ENCODE peak calls at places on chromosomes 16 and 17, in six cellular contexts. J is GM23338, M is keratinocyte, A is OCI-LY7, R is mammary epithelial cell, V is IMR-90. F is an unnamed sample. For H3K4me1, the result is how much of the 10 kb centered on the place peaks cover.

GRCh38 chr17:75152971-75153853 is 1.1 kb downstream of the JPT1 start:
- DNase-seq in J (peak), M (no peak), A (peak), R (peak), V (peak), F (no peak)

GRCh38 chr16:85419503-85420408 is 193.4 kb upstream of the GSE1 start:
- DNase-seq in J (no peak), M (no peak), A (no peak), R (no peak), V (no peak), F (no peak)

GRCh38 chr17:80348551-80349436 is 66.2 kb upstream of the ENDOV start:
- DNase-seq in J (no peak), M (no peak), A (no peak), R (no peak), V (peak), F (no peak)

GRCh38 chr16:17784073-17784472 is 313.3 kb upstream of the XYLT1 start:
- DNase-seq in J (peak), M (no peak), A (peak), R (peak), V (peak), F (peak)

GRCh38 chr17:43211480-43212402 is at the start of gene TMEM106A:
- DNase-seq in J (peak), M (peak), A (peak), R (peak), V (peak), F (peak)

GRCh38 chr17:65994114-65994513 is 197.8 kb downstream of the CEP112 start:
- DNase-seq in J (no peak), M (no peak), A (no peak), R (no peak), V (no peak), F (no peak)

GRCh38 chr17:16584273-16584995 is 15.4 kb upstream of the ZNF287 start:
- DNase-seq in J (peak), M (peak), A (peak), R (peak), V (peak), F (peak)

GRCh38 chr17:80498242-80498919 is 22.0 kb upstream of the NPTX1 start:
- DNase-seq in J (no peak), M (no peak), A (peak), R (no peak), V (peak), F (peak)

GRCh38 chr17:47687328-47687690 is 6.7 kb upstream of the TBKBP1 start:
- DNase-seq in J (no peak), M (no peak), A (no peak), R (no peak), V (no peak), F (no peak)

GRCh38 chr17:80836971-80837481 is 154.6 kb upstream of the CHMP6 start:
- DNase-seq in J (no peak), M (no peak), A (no peak), R (no peak), V (no peak), F (no peak)

GRCh38 chr16:27359051-27359450 is 42.9 kb upstream of the IL21R start:
- DNase-seq in J (no peak), M (no peak), A (no peak), R (no peak), V (no peak), F (no peak)

GRCh38 chr16:46844771-46845170 is 13.8 kb upstream of the C16orf87 start:
- DNase-seq in J (no peak), M (no peak), A (no peak), R (no peak), V (peak), F (no peak)

GRCh38 chr17:39018267-39019134 is 51.3 kb upstream of the FBXO47 start:
- DNase-seq in J (no peak), M (no peak), A (peak), R (no peak), V (no peak), F (no peak)

GRCh38 chr16:14350081-14350480 is 279.0 kb downstream of the MRTFB start:
- DNase-seq in J (no peak), M (no peak), A (peak), R (no peak), V (no peak), F (no peak)

GRCh38 chr17:45429338-45430005 is 3.2 kb downstream of the ARHGAP27 start:
- DNase-seq in J (peak), M (no peak), A (no peak), R (no peak), V (no peak), F (no peak)

GRCh38 chr16:13923703-13924298 is 3.8 kb downstream of the ERCC4 start:
- DNase-seq in J (peak), M (no peak), A (peak), R (peak), V (peak), F (peak)

GRCh38 chr17:33945641-33946546 is 309.2 kb upstream of the CCL2 start:
- DNase-seq in J (peak), M (no peak), A (no peak), R (no peak), V (no peak), F (no peak)

GRCh38 chr17:65573283-65573603 is 11.8 kb upstream of the AXIN2 start:
- DNase-seq in J (peak), M (no peak), A (no peak), R (no peak), V (no peak), F (no peak)

GRCh38 chr16:89472711-89473075 is 17.7 kb downstream of the ANKRD11 start:
- DNase-seq in J (no peak), M (no peak), A (no peak), R (no peak), V (no peak), F (no peak)

GRCh38 chr16:75105306-75106061 is 11.1 kb downstream of the LDHD start:
- DNase-seq in J (no peak), M (no peak), A (peak), R (no peak), V (peak), F (no peak)

GRCh38 chr16:65936096-65936495 is 430.4 kb upstream of the CDH5 start:
- DNase-seq in J (no peak), M (no peak), A (no peak), R (no peak), V (peak), F (no peak)

GRCh38 chr16:10984509-10984908 is 40.1 kb downstream of the CLEC16A start:
- DNase-seq in J (no peak), M (no peak), A (no peak), R (no peak), V (peak), F (no peak)

GRCh38 chr17:17877548-17878358 is 41.0 kb upstream of the SREBF1 start:
- DNase-seq in J (peak), M (no peak), A (no peak), R (no peak), V (peak), F (peak)

GRCh38 chr17:74194682-74195081 is 8.8 kb upstream of the RPL38 start:
- DNase-seq in J (no peak), M (no peak), A (no peak), R (no peak), V (no peak), F (no peak)

GRCh38 chr17:4498461-4499397 is at the start of gene SPNS2:
- DNase-seq in J (peak), M (no peak), A (peak), R (peak), V (peak), F (peak)

GRCh38 chr17:3213587-3213986 is 6.1 kb downstream of the OR1A1 start:
- DNase-seq in J (peak), M (no peak), A (no peak), R (no peak), V (no peak), F (no peak)

GRCh38 chr16:2150418-2151187 is 2.2 kb downstream of the RAB26 start:
- DNase-seq in J (peak), M (no peak), A (peak), R (peak), V (peak), F (no peak)

GRCh38 chr17:57946798-57947358 is 8.3 kb downstream of the CUEDC1 start:
- DNase-seq in J (no peak), M (no peak), A (peak), R (peak), V (peak), F (no peak)

DNA sequence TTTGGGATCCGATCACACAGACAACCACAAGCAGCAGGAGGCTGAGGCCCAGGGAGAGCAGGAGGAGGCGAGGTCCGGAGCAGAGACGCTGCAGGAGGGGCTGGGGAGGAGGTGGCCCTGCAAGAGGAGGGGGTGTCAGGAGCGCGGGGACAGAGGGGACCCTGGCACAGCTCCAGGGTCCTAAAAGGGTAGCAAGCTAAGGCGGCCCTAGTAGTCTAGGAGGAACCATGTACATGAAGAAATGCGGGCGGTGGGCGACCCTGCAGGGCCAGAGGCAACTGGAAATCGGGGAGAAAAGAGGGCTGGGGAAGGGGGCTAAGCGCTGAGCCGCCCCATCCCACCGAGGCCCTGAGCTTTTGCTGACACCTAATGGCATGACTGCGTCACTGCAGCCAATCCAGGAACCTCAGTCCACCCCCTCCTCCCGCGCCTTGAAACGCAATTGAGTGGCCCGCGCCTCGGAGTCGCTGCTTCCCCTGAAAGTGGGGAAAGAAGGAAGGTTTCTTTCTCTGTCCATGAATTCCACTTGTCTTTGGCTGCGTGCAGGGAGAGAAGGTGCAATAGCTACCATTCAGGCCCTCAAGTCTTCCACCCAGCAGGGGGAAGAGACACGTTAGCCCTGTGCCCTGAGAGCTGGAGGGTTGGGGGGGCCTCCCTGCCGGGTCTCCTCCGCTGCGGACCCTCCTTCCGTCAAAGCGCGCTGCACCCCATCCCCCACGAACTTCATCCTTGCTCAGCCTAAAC is 1.8 kb downstream of the ASGR1 start:
- DNase-seq in J (peak), M (no peak), A (peak), R (peak), V (peak), F (peak)
- H2AFZ ChIP-seq in J (peak), M (peak), A (peak), R (peak), V (peak), F (peak)

GRCh38 chr17:82231312-82231561 is 2.4 kb downstream of the SLC16A3 start:
- DNase-seq in J (no peak), M (no peak), A (no peak), R (no peak), V (no peak), F (no peak)

GRCh38 chr17:82230627-82231311 is 1.9 kb downstream of the SLC16A3 start:
- DNase-seq in J (peak), M (no peak), A (no peak), R (peak), V (peak), F (peak)

GRCh38 chr17:82232876-82233785 is 4.3 kb downstream of the SLC16A3 start:
- DNase-seq in J (no peak), M (no peak), A (no peak), R (no peak), V (no peak), F (no peak)

GRCh38 chr17:82231562-82232321 is 2.9 kb downstream of the SLC16A3 start:
- DNase-seq in J (peak), M (no peak), A (no peak), R (no peak), V (peak), F (no peak)

GRCh38 chr17:82232322-82232785 is 3.5 kb downstream of the SLC16A3 start:
- DNase-seq in J (no peak), M (no peak), A (no peak), R (no peak), V (no peak), F (no peak)
- H3K4me3 ChIP-seq in J (peak), M (no peak), A (no peak), R (no peak), V (peak), F (no peak)

GRCh38 chr16:49857423-49858181 is 1.7 kb upstream of the ZNF423 start:
- DNase-seq in J (peak), M (no peak), A (peak), R (peak), V (peak), F (peak)

GRCh38 chr16:49858200-49859129 is 2.6 kb upstream of the ZNF423 start:
- DNase-seq in J (peak), M (no peak), A (no peak), R (peak), V (no peak), F (peak)

GRCh38 chr16:49855280-49855821 is 561 bp downstream of the ZNF423 start:
- DNase-seq in J (peak), M (no peak), A (peak), R (peak), V (peak), F (peak)

GRCh38 chr16:49855822-49856740 is at the start of gene ZNF423:
- DNase-seq in J (peak), M (no peak), A (no peak), R (no peak), V (no peak), F (peak)

DNA sequence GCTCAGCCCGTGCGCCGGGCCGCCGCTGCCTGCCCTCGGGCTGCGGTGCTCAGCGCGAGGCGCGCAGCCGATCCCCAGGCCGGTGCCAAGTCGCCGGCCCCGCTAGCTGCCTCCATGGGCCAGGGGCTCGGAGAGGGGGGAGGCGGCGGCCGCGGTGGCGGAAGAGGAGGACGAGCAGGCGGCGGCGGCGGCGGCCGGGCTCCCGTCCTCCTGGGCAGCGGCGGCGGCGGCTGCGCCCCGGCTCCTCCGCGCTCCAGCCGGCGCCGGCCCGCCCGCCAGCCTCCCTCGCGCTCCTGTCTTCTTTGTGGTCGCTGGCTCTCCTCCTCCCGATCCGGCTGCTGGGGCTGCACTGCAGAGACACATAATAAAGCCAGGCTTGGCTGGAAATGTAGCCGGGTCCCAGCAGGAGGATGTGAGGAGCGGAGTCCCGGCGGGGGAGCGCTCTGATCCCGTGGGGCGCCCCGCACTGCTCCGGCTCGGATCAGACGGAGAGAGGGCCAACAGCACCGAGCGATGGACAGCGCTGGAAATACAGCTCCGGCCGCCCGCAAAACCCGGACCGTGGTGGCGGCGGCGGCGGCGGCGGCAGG is 924 bp upstream of the ZNF423 start:
- DNase-seq in J (peak), M (no peak), A (peak), R (peak), V (peak), F (peak)
- H3K4me1 ChIP-seq in J (under half), M (under half), A (under half), R (under half), V (under half), F (under half)

DNA sequence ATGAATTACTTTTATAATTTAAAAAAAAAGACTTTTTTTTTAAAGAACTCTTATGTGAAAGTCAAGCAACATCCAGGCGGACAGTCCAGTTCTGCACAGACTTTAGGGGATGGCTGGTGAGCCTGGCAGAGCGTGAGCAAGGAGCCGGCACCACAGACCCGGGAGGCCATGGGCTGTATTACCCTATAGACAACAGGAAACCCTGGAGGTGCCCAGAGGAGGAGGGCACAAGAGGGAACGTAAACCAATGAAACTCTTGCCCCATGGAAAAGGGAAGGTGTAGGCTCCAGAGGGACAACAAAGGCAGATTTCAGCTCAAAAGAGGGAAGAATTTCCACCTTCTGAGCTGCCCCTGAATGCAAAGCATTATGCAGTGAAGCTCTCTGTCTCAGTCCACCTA is 25.5 kb upstream of the RPH3AL start:
- DNase-seq in J (peak), M (no peak), A (no peak), R (no peak), V (no peak), F (no peak)
- H2AFZ ChIP-seq in J (no peak), M (no peak), A (no peak), R (no peak), V (no peak), F (no peak)

GRCh38 chr17:9116861-9117568 is 95.7 kb downstream of the NTN1 start:
- DNase-seq in J (no peak), M (no peak), A (no peak), R (no peak), V (no peak), F (no peak)

GRCh38 chr17:9110501-9110900 is 89.2 kb downstream of the NTN1 start:
- DNase-seq in J (no peak), M (no peak), A (no peak), R (no peak), V (no peak), F (no peak)

GRCh38 chr17:9116311-9116820 is 95.1 kb downstream of the NTN1 start:
- DNase-seq in J (no peak), M (no peak), A (no peak), R (no peak), V (no peak), F (no peak)

GRCh38 chr17:9120471-9120870 is 99.2 kb downstream of the NTN1 start:
- DNase-seq in J (peak), M (no peak), A (no peak), R (no peak), V (no peak), F (no peak)

DNA sequence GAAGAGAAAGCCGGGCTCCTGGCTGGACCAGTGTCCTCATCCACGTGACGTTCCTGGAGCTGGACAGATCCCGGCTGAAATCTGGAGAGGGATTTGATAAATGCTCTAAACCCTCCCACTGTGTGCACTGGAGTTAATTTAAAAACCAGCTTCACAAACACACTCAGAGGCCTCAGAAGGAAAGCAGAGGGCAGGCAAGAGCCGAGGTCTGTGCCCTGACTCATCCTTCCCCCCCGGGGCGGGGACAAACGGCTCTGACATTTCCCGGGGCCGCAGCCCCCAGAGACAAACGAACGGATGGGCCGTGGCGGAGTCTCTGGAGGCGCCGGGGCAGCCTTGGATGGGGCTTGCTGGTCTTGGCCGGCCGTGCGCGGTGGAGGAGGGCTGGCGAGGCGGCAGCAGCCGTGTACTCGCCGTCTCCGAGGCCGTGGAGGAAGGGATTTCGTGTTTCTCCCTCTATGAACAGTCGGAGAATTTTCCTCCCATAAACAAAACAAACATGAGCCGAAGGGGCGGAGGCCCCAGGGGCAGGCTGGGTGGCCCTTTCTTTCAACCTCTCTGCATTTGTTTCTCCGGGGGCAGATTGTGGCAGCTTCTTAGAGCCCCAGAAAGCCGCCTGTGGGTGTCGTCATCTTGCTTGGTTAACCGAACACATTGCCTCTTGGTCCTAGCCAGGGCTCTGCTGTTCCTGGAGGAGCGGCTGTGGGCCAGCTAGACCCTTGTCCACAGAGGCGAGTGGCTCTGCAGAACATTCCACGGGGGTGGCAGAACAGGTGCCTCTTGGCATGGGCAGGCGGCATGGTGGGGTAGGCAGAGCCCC is 94.3 kb downstream of the NTN1 start:
- DNase-seq in J (peak), M (no peak), A (no peak), R (no peak), V (peak), F (peak)
- H3K4me3 ChIP-seq in J (peak), M (no peak), A (no peak), R (peak), V (no peak), F (peak)

GRCh38 chr17:6254036-6254435 is 180.9 kb downstream of the AIPL1 start:
- DNase-seq in J (no peak), M (no peak), A (no peak), R (no peak), V (no peak), F (no peak)
- H3K4me1 ChIP-seq in J (under half), M (under half), A (under half), R (under half), V (under half), F (under half)

DNA sequence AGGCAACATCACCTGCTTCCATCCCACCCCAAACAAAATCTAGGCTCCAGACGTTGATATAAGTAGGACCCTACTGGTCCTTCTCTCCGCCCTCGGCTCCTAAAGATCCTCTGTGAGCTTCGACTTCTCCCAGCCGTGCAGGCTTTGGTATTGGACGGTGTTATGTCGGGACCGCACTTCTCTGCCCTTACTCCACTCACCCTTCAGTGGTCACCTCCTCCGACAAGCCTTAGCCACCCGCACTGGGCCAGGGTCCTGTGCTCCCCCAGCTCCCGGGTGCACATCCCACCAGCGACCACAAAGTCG is 1.6 kb downstream of the PSMB10 start:
- DNase-seq in J (peak), M (no peak), A (no peak), R (no peak), V (no peak), F (no peak)
- H2AFZ ChIP-seq in J (peak), M (peak), A (peak), R (peak), V (peak), F (peak)

GRCh38 chr16:62088731-62089410 is 52.6 kb upstream of the CDH8 start:
- DNase-seq in J (no peak), M (no peak), A (no peak), R (no peak), V (no peak), F (no peak)
- H3K4me3 ChIP-seq in J (no peak), M (no peak), A (no peak), R (no peak), V (no peak), F (no peak)

F was measured in neuronal stem cell.